ENCODE peak calls at places on chromosomes 7 and 10, in six cellular contexts. L, A, O, D, R and W are unnamed samples. For H3K4me1 and H3K9me3, the result is how much of the 10 kb centered on the place peaks cover.

GRCh38 chr10:6299234-6299633 is 96.5 kb downstream of the PFKFB3 start:
- DNase-seq in L (no peak), A (no peak), O (no peak), D (no peak), R (no peak), W (no peak)

GRCh38 chr10:129768437-129769355 is 195.4 kb downstream of the EBF3 start:
- DNase-seq in L (peak), A (no peak), O (peak), D (no peak), R (peak), W (peak)

GRCh38 chr7:55593172-55593514 is 20.8 kb upstream of the VOPP1 start:
- DNase-seq in L (no peak), A (no peak), O (no peak), D (no peak), R (no peak), W (no peak)

GRCh38 chr7:103989785-103990775 is 622 bp upstream of the RELN start:
- DNase-seq in L (peak), A (no peak), O (no peak), D (no peak), R (peak), W (no peak)

GRCh38 chr10:24958701-24959392 is 6.4 kb upstream of the PRTFDC1 start:
- DNase-seq in L (no peak), A (no peak), O (no peak), D (no peak), R (no peak), W (no peak)

GRCh38 chr10:20100157-20100556 is 283.9 kb downstream of the PLXDC2 start:
- DNase-seq in L (no peak), A (no peak), O (no peak), D (no peak), R (no peak), W (no peak)

GRCh38 chr7:36278069-36278766 is 111.4 kb upstream of the ANLN start:
- DNase-seq in L (no peak), A (no peak), O (no peak), D (no peak), R (no peak), W (no peak)

GRCh38 chr7:121372376-121373024 is 23.6 kb downstream of the FAM3C start:
- DNase-seq in L (no peak), A (no peak), O (no peak), D (no peak), R (no peak), W (no peak)

GRCh38 chr10:14476641-14477407 is 146.1 kb upstream of the FRMD4A start:
- DNase-seq in L (no peak), A (no peak), O (no peak), D (no peak), R (no peak), W (peak)

GRCh38 chr10:29099001-29099400 is 189.9 kb upstream of the LYZL1 start:
- DNase-seq in L (no peak), A (no peak), O (no peak), D (no peak), R (no peak), W (no peak)

GRCh38 chr10:31830887-31831286 is 97.7 kb downstream of the ARHGAP12 start:
- DNase-seq in L (no peak), A (no peak), O (no peak), D (no peak), R (no peak), W (peak)

GRCh38 chr10:811781-812180 is 119.7 kb downstream of the LARP4B start:
- DNase-seq in L (no peak), A (no peak), O (no peak), D (no peak), R (no peak), W (no peak)

GRCh38 chr10:21517134-21517982 is 8.1 kb downstream of the SKIDA1 start:
- DNase-seq in L (peak), A (no peak), O (no peak), D (no peak), R (peak), W (peak)

GRCh38 chr7:2873686-2874551 is 29.8 kb upstream of the GNA12 start:
- DNase-seq in L (no peak), A (no peak), O (no peak), D (no peak), R (no peak), W (peak)

GRCh38 chr7:128831994-128832879 is 2.0 kb downstream of the FLNC start:
- DNase-seq in L (peak), A (no peak), O (no peak), D (no peak), R (peak), W (no peak)

GRCh38 chr10:123944661-123945060 is 53.1 kb upstream of the CPXM2 start:
- DNase-seq in L (no peak), A (no peak), O (no peak), D (no peak), R (no peak), W (no peak)

GRCh38 chr7:117118579-117119180 is 165.4 kb downstream of the ST7 start:
- DNase-seq in L (no peak), A (no peak), O (no peak), D (no peak), R (no peak), W (no peak)

DNA sequence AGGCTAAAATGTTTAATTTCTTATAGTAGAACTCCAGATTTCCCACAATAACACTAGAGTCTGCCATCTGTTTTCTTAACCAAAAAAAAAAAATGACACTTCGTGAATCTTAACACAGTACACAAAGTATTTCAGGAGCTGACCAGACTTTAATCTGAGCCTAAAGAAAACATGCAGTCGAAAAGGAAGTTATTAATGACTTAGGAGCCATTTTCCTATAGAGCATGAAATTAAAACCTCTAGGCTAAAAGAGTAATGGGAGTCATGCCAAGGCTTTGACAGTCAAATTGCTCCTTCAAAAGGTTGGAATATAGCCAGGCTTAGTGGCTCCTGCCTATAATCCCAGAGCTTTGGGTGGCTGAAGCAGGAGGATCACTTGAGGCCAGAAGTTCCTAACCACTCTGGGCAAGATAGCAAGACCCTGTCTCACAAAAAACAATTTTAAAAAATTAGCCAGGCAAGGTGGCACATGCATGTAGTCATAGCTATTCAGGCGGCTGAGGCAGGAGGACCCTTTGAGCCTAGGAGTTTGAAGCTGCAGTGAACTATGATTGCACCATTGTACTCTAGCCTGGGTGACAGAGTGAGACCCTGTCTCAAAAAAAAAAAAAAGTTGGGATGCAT is 13.6 kb downstream of the MICU1 start:
- DNase-seq in L (peak), A (no peak), O (no peak), D (no peak), R (no peak), W (no peak)
- H3K4me3 ChIP-seq in L (no peak), A (peak), O (no peak), D (no peak), R (no peak), W (no peak)

DNA sequence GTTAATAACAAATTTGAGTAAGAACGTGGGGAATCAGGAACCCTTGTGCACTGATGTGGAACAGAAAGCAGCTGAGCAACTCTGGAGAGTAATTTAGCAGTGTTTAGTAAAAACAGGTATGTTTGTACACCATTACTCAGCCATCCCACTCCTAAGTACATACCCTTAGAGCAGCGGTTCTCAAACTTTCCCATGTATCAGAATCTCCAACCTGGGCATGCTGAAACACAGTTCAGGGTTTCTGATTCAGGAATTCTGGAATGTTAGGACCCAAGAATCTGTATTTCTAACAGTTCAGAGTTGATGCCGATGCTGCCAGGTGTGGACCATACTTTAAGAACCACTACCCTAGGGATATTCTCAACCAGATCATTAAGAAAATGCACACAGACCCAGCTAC is 5.1 kb downstream of the SGMS1 start:
- DNase-seq in L (no peak), A (no peak), O (no peak), D (no peak), R (no peak), W (no peak)
- H3K4me1 ChIP-seq in L (under half), A (under half), O (under half), D (half or more), R (under half), W (under half)

DNA sequence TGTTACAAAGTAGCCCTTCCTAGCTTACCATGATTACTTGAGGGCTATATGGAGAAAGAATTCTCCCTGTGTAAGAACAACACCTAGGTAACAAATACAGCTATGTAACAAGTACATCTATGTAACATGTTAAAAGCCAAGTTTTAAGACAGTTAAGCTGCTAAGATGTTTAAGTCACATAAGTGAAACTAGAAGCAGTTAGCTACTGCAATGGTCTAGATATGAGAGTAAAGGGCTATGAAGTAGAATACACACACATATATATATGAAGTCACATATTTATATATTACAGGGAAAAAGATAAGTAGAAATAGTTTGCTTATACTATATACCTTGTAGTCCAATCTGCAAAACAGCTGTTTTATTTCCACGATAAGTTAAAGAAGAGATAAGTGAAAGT is 14.4 kb downstream of the POT1 start:
- DNase-seq in L (no peak), A (no peak), O (no peak), D (no peak), R (no peak), W (no peak)
- H3K9me3 ChIP-seq in L (under half), A (under half), O (under half), D (under half), R (under half), W (under half)

DNA sequence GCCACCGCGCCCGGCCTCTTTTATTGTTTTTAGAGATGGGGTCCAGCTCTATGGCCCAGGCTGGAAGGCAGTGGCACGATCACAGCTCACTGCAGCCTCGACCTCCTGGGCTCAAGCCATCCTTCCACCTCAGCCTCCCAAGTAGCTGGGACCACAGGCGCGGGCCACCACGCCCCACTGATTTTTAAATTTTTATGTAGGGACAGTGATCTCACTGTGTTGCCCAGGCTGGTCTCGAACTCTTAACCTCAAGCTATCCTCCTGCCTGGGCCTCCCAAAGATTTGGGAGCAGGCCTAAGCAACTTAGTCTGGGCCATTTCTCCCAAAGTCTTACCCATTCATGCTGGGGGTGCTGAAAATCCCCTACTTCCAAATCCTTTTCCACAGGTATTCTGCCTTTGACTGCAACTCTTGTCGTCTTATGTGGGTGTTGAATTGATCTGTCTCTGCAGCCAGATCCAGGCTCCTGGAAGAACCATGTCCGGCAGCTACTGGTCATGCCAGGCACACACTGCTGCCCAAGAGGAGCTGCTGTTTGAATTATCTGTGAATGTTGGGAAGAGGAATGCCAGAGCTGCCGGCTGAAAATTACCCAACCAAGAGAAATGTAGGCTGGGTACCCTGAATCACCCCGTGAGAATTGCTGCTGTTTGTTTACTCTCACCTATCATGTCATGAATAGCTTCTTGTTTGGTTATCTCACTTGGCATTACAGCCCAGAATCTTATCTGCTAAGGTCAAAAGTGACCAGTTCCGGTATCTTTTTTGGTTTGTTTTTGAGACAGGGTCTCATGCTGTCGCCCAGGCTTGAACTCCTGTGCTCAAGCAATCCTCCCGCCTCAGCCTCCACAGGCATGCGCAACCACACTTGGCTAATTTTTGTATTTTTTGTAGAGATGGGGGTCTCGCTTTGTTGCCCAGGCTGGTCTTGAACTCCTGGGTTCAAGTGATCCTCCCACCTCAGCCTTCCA is 1.1 kb downstream of the ZDHHC4 start:
- DNase-seq in L (no peak), A (no peak), O (no peak), D (no peak), R (no peak), W (no peak)
- H3K4me3 ChIP-seq in L (peak), A (peak), O (no peak), D (no peak), R (no peak), W (peak)

GRCh38 chr10:74244807-74245206 is 93.8 kb downstream of the ADK start:
- DNase-seq in L (no peak), A (no peak), O (no peak), D (no peak), R (no peak), W (no peak)
- H3K4me1 ChIP-seq in L (under half), A (under half), O (under half), D (under half), R (under half), W (under half)

DNA sequence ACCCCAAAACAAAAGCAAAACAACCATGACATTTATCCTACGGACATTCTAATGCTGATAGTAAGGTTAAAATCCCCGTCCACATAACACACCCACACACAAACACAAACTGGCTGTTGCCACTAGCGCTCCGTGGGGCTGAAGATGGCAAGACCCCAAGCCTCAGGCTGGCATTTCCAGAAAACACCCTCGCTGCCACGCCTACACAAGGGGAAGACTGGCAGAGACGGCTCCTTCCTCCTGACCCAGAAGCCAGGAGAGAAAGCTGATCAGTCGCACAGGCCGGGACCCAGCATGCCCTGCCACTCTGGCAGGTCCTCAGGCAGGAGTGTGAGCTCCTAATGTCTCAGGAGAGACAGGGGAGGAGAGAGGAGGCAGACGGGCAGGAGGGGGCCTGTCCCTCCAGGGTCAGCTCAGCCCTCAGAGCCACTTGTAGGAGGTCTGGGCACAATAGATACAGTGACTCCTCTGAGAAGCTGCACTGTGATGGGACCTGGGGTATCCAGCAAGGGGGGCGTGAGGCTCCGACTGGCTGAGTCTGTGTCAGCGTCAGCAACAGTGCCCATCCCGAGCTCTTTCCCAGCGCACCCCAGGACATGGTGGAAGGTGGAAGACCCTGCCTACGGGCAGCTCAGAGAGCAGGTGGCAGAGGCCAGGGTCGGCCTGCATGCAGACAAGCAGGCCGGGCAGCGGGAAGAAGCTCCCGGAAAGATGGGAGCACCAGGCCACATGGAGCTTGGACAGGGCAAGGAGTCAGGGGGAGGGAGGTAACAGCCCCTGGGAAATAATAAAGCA is 326.9 kb downstream of the PTPRN2 start:
- DNase-seq in L (no peak), A (no peak), O (no peak), D (no peak), R (no peak), W (no peak)
- H3K9me3 ChIP-seq in L (under half), A (under half), O (under half), D (under half), R (under half), W (under half)

GRCh38 chr7:4882169-4882741 is 1.3 kb downstream of the RADIL start:
- DNase-seq in L (peak), A (peak), O (no peak), D (no peak), R (peak), W (no peak)
- H3K4me3 ChIP-seq in L (peak), A (peak), O (no peak), D (no peak), R (peak), W (no peak)

GRCh38 chr10:88063861-88064521 is 200.6 kb downstream of the PTEN start:
- DNase-seq in L (no peak), A (no peak), O (no peak), D (no peak), R (no peak), W (no peak)

GRCh38 chr10:88066319-88066718 is 202.9 kb downstream of the PTEN start:
- DNase-seq in L (no peak), A (no peak), O (no peak), D (no peak), R (no peak), W (no peak)

GRCh38 chr10:88064608-88065383 is 201.4 kb downstream of the PTEN start:
- DNase-seq in L (no peak), A (no peak), O (no peak), D (no peak), R (no peak), W (no peak)

GRCh38 chr10:88066876-88067275 is 203.5 kb downstream of the PTEN start:
- DNase-seq in L (no peak), A (no peak), O (no peak), D (no peak), R (no peak), W (no peak)

GRCh38 chr10:88065384-88066049 is 202.1 kb downstream of the PTEN start:
- DNase-seq in L (no peak), A (no peak), O (no peak), D (no peak), R (no peak), W (no peak)
- H3K4me1 ChIP-seq in L (under half), A (under half), O (half or more), D (half or more), R (under half), W (under half)

GRCh38 chr7:159227433-159227832 is 82.8 kb upstream of the VIPR2 start:
- DNase-seq in L (no peak), A (no peak), O (no peak), D (no peak), R (no peak), W (no peak)
- H3K9me3 ChIP-seq in L (under half), A (under half), O (under half), D (under half), R (half or more), W (under half)

DNA sequence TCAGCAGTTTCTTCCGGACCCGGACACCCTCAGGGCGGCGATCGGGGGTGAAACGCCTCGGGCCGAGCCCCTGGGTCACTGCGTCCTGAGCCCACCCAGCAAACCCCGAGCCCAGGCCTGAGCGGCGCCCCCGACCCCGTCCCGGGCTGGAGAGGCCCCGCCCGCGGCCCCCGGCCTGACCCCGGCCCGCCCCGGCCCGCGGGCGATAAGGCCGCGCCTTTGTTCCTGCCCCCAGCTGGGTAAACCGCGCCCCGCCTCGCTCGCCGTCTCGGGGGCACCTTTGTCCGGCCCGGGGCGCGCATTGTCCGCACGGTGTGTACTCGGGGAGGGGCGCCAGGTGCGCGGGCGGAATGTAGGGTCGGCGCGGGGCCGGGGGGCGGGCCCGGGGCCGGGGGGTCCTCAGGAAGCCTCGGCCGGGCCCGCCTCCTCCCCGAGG is 10.8 kb downstream of the MNX1 start:
- DNase-seq in L (no peak), A (no peak), O (no peak), D (no peak), R (peak), W (no peak)
- H3K4me3 ChIP-seq in L (peak), A (peak), O (peak), D (no peak), R (no peak), W (no peak)